ENCODE peak calls at places on chromosomes 13 and 19, in four cellular contexts. R is fibroblast of villous mesenchyme, B is epithelial cell of esophagus, O is activated B cell treated with CpG ODN at 0.5 μM for 24 hours. N is an unnamed sample.

GRCh38 chr19:52734340-52734892 is 428 bp downstream of the ZNF611 start:
- DNase-seq in R (no peak), B (peak), O (no peak), N (no peak)

GRCh38 chr13:93794197-93794885 is 567.7 kb downstream of the GPC6 start:
- DNase-seq in R (no peak), B (no peak), O (no peak), N (no peak)

GRCh38 chr19:49355890-49356289 is 6.3 kb downstream of the TEAD2 start:
- DNase-seq in R (no peak), B (no peak), O (no peak), N (no peak)

GRCh38 chr19:30662211-30662861 is 290.2 kb downstream of the ZNF536 start:
- DNase-seq in R (no peak), B (no peak), O (no peak), N (no peak)

GRCh38 chr19:14165986-14166385 is 29.6 kb upstream of the ASF1B start:
- DNase-seq in R (no peak), B (no peak), O (no peak), N (no peak)

GRCh38 chr19:35717665-35718344 is at the start of gene KMT2B:
- DNase-seq in R (peak), B (peak), O (peak), N (peak)

GRCh38 chr19:34319785-34320184 is 45.2 kb upstream of the GPI start:
- DNase-seq in R (no peak), B (peak), O (no peak), N (no peak)

GRCh38 chr13:94464771-94465170 is 14.7 kb downstream of the DCT start:
- DNase-seq in R (no peak), B (no peak), O (no peak), N (no peak)

GRCh38 chr13:40494513-40494912 is 171.9 kb downstream of the FOXO1 start:
- DNase-seq in R (no peak), B (no peak), O (no peak), N (no peak)

GRCh38 chr13:21420706-21421105 is 38.4 kb downstream of the ZDHHC20 start:
- DNase-seq in R (peak), B (peak), O (no peak), N (no peak)

GRCh38 chr13:40503966-40504591 is 162.4 kb downstream of the FOXO1 start:
- DNase-seq in R (peak), B (peak), O (no peak), N (no peak)

GRCh38 chr13:63680704-63681103 is 2265.1 kb upstream of the PCDH20 start:
- DNase-seq in R (no peak), B (no peak), O (no peak), N (no peak)

GRCh38 chr13:80742027-80742426 is 401.1 kb upstream of the SPRY2 start:
- DNase-seq in R (peak), B (peak), O (no peak), N (no peak)

GRCh38 chr13:98839826-98840769 is 87.6 kb upstream of the SLC15A1 start:
- DNase-seq in R (peak), B (peak), O (peak), N (peak)

GRCh38 chr19:54352041-54352440 is 12.7 kb downstream of the LAIR1 start:
- DNase-seq in R (no peak), B (no peak), O (no peak), N (no peak)

GRCh38 chr13:93226623-93227279 is at the start of gene GPC6:
- DNase-seq in R (peak), B (peak), O (no peak), N (peak)

GRCh38 chr13:25249001-25249543 is 38.2 kb downstream of the MTMR6 start:
- DNase-seq in R (peak), B (peak), O (no peak), N (no peak)

GRCh38 chr19:48798937-48799336 is 11.9 kb downstream of the BCAT2 start:
- DNase-seq in R (peak), B (peak), O (no peak), N (no peak)

GRCh38 chr19:37467608-37468090 is 405 bp upstream of the ZNF569 start:
- DNase-seq in R (no peak), B (no peak), O (no peak), N (no peak)

DNA sequence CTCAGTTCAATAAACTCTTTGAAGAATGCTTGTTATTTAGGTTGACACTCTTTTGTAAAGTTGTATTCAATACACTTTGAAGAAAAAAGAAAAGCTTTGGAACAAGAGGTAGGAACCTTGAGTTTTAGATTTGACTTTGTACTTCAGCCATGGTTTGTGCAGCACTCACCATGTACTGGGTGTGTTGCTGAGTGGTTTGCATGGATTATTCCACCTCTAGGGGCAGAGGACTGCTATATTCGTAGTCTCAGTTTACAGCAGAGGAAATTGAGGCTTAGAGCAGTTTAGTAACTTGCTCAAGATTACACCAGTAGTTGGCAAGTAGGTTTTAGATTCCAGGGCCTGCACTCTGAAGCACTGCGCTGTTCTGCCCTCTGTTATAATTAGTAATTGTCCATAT is 68.8 kb downstream of the DNAJC3 start:
- DNase-seq in R (peak), B (peak), O (no peak), N (no peak)
- TF ChIP-seq CTCF in R (peak), B (peak), O (no peak), N (no peak)

GRCh38 chr19:23287620-23288019 is 37.4 kb upstream of the ZNF724 start:
- DNase-seq in R (no peak), B (no peak), O (no peak), N (no peak)

GRCh38 chr19:23286477-23286876 is 36.3 kb upstream of the ZNF724 start:
- DNase-seq in R (no peak), B (no peak), O (no peak), N (no peak)

GRCh38 chr19:23285948-23286347 is 35.8 kb upstream of the ZNF724 start:
- DNase-seq in R (no peak), B (no peak), O (no peak), N (no peak)

GRCh38 chr19:23281663-23282276 is 31.6 kb upstream of the ZNF724 start:
- DNase-seq in R (no peak), B (no peak), O (no peak), N (no peak)

DNA sequence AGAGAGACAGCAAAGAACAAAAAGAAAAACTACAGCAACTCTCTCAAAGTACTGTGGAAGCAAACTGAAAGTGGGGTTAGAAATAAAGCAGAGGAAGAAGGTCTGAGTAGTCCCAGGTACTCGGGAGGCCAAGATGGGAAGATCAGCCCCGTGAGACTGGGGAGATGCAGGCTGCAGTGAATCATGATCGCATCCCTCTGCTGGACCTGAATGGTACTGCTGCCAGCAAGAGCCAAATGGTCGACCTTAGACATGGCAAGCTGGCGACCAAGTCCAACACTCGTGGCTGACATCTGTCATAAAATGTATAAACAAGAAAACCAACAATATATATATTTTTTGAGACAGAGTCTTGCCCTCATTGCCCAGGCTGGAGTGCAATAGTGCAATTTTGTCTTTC is 33.7 kb upstream of the ZNF724 start:
- DNase-seq in R (peak), B (peak), O (peak), N (no peak)
- TF ChIP-seq CTCF in R (peak), B (peak), O (no peak), N (peak)

DNA sequence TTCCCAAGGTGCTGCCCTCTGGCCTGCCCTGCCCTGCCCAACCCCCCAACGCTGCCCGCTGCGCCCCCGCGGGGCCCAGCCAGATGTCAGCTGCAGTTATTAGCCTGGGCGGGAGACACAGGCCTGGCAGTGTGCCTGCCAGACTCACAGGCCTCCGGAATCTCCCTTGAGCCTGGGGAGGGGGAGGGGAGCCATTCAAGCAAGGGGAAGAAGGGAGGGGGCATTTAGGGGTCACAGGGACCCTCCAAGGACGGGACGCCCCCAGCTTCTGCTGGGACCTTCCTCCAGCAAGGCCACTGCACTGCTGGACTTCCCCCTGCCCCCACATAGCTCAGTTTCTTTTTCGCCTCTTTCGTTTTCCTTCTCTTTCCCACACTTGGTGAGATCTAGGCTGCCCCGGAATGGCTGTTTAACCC is 2.6 kb upstream of the JUNB start:
- DNase-seq in R (peak), B (peak), O (peak), N (no peak)
- TF ChIP-seq CTCF in R (no peak), B (no peak), O (no peak), N (no peak)

GRCh38 chr13:85260896-85261295 is 538.3 kb downstream of the SLITRK6 start:
- DNase-seq in R (no peak), B (no peak), O (no peak), N (no peak)
- TF ChIP-seq CTCF in R (no peak), B (no peak), O (no peak), N (no peak)

GRCh38 chr19:5271145-5271544 is 69.5 kb downstream of the PTPRS start:
- DNase-seq in R (no peak), B (no peak), O (no peak), N (no peak)
- TF ChIP-seq CTCF in R (peak), B (peak), O (no peak), N (no peak)

GRCh38 chr13:112233716-112234115 is 142.4 kb upstream of the SPACA7 start:
- DNase-seq in R (no peak), B (no peak), O (no peak), N (no peak)
- TF ChIP-seq CTCF in R (no peak), B (no peak), O (no peak), N (no peak)

N was measured in D721Med.